ENCODE peak calls at places on chromosomes 16 and 17, in five cellular contexts. One of them, this sample, is unnamed.

GRCh38 chr16:46649571-46649970 is 28.4 kb upstream of the SHCBP1 start:
- ATAC-seq in K562: peak
- ATAC-seq in HepG2: peak
- ATAC-seq in GM12878: no peak
- ATAC-seq in upper lobe of left lung: peak
- ATAC-seq in this sample: peak

GRCh38 chr16:5207001-5207523 is 109.5 kb upstream of the EEF2KMT start:
- ATAC-seq in K562: no peak
- ATAC-seq in GM12878: no peak
- ATAC-seq in HepG2: no peak
- ATAC-seq in upper lobe of left lung: no peak
- ATAC-seq in this sample: no peak

GRCh38 chr17:2347805-2348685 is 10.7 kb downstream of the SGSM2 start:
- ATAC-seq in HepG2: peak
- ATAC-seq in GM12878: no peak
- ATAC-seq in upper lobe of left lung: peak
- ATAC-seq in K562: no peak
- ATAC-seq in this sample: peak

GRCh38 chr16:25177831-25178688 is 38.7 kb upstream of the AQP8 start:
- ATAC-seq in K562: peak
- ATAC-seq in GM12878: no peak
- ATAC-seq in HepG2: peak
- ATAC-seq in upper lobe of left lung: peak
- ATAC-seq in this sample: no peak

GRCh38 chr16:48105456-48105855 is 50.3 kb downstream of the ABCC12 start:
- ATAC-seq in upper lobe of left lung: no peak
- ATAC-seq in K562: no peak
- ATAC-seq in GM12878: no peak
- ATAC-seq in HepG2: no peak
- ATAC-seq in this sample: no peak

GRCh38 chr17:75591722-75592302 is 4.2 kb downstream of the MYO15B start:
- ATAC-seq in K562: no peak
- ATAC-seq in GM12878: no peak
- ATAC-seq in HepG2: peak
- ATAC-seq in upper lobe of left lung: no peak
- ATAC-seq in this sample: no peak

GRCh38 chr17:50420419-50421112 is 5.5 kb upstream of the ACSF2 start:
- ATAC-seq in GM12878: no peak
- ATAC-seq in K562: no peak
- ATAC-seq in upper lobe of left lung: no peak
- ATAC-seq in HepG2: peak
- ATAC-seq in this sample: peak

GRCh38 chr17:75417054-75417453 is 11.6 kb upstream of the GRB2 start:
- ATAC-seq in K562: no peak
- ATAC-seq in upper lobe of left lung: no peak
- ATAC-seq in HepG2: no peak
- ATAC-seq in GM12878: no peak
- ATAC-seq in this sample: no peak

GRCh38 chr17:65926599-65926998 is 265.3 kb downstream of the CEP112 start:
- ATAC-seq in HepG2: no peak
- ATAC-seq in upper lobe of left lung: no peak
- ATAC-seq in K562: no peak
- ATAC-seq in GM12878: no peak
- ATAC-seq in this sample: no peak

GRCh38 chr16:1651509-1652342 is 26.4 kb upstream of the JPT2 start:
- ATAC-seq in GM12878: no peak
- ATAC-seq in K562: no peak
- ATAC-seq in upper lobe of left lung: no peak
- ATAC-seq in HepG2: peak
- ATAC-seq in this sample: no peak

GRCh38 chr17:77466140-77466539 is 325.4 kb downstream of the SEC14L1 start:
- ATAC-seq in K562: no peak
- ATAC-seq in HepG2: no peak
- ATAC-seq in upper lobe of left lung: no peak
- ATAC-seq in GM12878: no peak
- ATAC-seq in this sample: no peak

GRCh38 chr17:31517524-31517923 is 126.0 kb downstream of the RAB11FIP4 start:
- ATAC-seq in HepG2: peak
- ATAC-seq in K562: peak
- ATAC-seq in GM12878: no peak
- ATAC-seq in upper lobe of left lung: no peak
- ATAC-seq in this sample: no peak

GRCh38 chr16:64297863-64298579 is 823.8 kb downstream of the CDH11 start:
- ATAC-seq in HepG2: no peak
- ATAC-seq in GM12878: no peak
- ATAC-seq in K562: no peak
- ATAC-seq in upper lobe of left lung: no peak
- ATAC-seq in this sample: no peak

GRCh38 chr16:47392114-47392513 is 68.7 kb downstream of the ITFG1 start:
- ATAC-seq in upper lobe of left lung: peak
- ATAC-seq in K562: peak
- ATAC-seq in GM12878: peak
- ATAC-seq in HepG2: peak
- ATAC-seq in this sample: no peak

GRCh38 chr17:14427914-14428639 is 127.2 kb downstream of the HS3ST3B1 start:
- ATAC-seq in HepG2: no peak
- ATAC-seq in GM12878: no peak
- ATAC-seq in K562: no peak
- ATAC-seq in upper lobe of left lung: peak
- ATAC-seq in this sample: no peak

GRCh38 chr16:85182286-85182685 is 70.0 kb upstream of the CIBAR2 start:
- ATAC-seq in HepG2: no peak
- ATAC-seq in K562: no peak
- ATAC-seq in GM12878: no peak
- ATAC-seq in upper lobe of left lung: no peak
- ATAC-seq in this sample: no peak

GRCh38 chr17:73362697-73363096 is 50.9 kb upstream of the CDC42EP4 start:
- ATAC-seq in K562: peak
- ATAC-seq in GM12878: no peak
- ATAC-seq in HepG2: no peak
- ATAC-seq in upper lobe of left lung: no peak
- ATAC-seq in this sample: no peak

GRCh38 chr16:62190426-62190825 is 154.2 kb upstream of the CDH8 start:
- ATAC-seq in upper lobe of left lung: no peak
- ATAC-seq in HepG2: peak
- ATAC-seq in GM12878: peak
- ATAC-seq in K562: no peak
- ATAC-seq in this sample: no peak

GRCh38 chr16:593406-593805 is 3.5 kb downstream of the RAB40C start:
- ATAC-seq in GM12878: no peak
- ATAC-seq in HepG2: no peak
- ATAC-seq in K562: no peak
- ATAC-seq in upper lobe of left lung: peak
- ATAC-seq in this sample: no peak

GRCh38 chr17:80195671-80196529 is 24.2 kb downstream of the SGSH start:
- ATAC-seq in K562: peak
- ATAC-seq in GM12878: peak
- ATAC-seq in HepG2: peak
- ATAC-seq in upper lobe of left lung: no peak
- ATAC-seq in this sample: no peak

GRCh38 chr17:78738245-78738644 is 43.8 kb downstream of the CYTH1 start:
- ATAC-seq in HepG2: no peak
- ATAC-seq in upper lobe of left lung: no peak
- ATAC-seq in GM12878: no peak
- ATAC-seq in K562: no peak
- ATAC-seq in this sample: no peak

GRCh38 chr16:65069090-65069489 is 52.8 kb downstream of the CDH11 start:
- ATAC-seq in K562: no peak
- ATAC-seq in upper lobe of left lung: no peak
- ATAC-seq in HepG2: no peak
- ATAC-seq in GM12878: no peak
- ATAC-seq in this sample: no peak

DNA sequence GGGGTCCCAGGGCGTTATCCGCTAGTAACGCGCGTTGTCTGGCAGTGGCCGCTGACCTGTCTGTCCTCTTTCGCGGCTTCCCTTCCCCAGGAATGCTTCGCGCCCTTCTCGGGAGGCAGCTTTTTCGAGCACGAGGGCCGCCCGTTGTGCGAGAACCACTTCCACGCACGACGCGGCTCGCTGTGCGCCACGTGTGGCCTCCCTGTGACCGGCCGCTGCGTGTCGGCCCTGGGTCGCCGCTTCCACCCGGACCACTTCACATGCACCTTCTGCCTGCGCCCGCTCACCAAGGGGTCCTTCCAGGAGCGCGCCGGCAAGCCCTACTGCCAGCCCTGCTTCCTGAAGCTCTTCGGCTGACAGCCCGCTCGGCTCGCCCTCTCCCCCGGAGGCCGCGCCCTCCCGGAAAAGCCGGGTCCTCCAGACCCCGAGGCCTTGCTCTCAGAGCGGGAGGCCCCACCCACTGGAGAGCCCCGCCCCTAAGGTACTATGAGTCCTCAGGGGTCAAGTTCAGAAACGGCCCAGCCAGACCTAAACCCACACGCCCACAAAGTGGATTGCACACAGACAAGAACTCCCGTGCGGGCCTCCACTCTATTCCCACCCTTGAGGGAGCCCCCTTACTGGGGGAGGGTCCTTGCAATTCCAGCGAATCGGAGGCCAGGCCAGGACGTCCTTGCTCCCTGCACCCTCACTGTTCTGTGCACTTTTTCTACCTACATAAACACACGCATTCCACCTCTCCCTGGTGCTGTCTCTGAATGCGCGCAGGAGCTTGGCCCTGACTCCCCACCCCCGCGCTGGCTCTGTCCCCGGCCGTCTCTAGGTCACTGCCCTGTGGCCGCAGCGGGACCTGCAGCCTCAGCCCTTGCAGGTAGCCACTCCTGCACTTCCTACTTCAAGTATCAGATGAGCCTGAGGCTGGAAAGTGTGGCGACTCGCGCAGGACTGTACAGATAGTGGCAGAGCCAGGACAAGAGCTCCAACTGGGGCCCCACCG is 5.4 kb upstream of the SLC5A2 start:
- ATAC-seq in upper lobe of left lung: peak
- ATAC-seq in GM12878: peak
- ATAC-seq in K562: peak
- ATAC-seq in HepG2: peak
- ATAC-seq in this sample: no peak
- TF ChIP-seq EP300 in upper lobe of left lung: no peak
- TF ChIP-seq EP300 in GM12878: no peak
- TF ChIP-seq EP300 in K562: no peak
- TF ChIP-seq EP300 in HepG2: peak
- TF ChIP-seq EP300 in this sample: no peak

GRCh38 chr17:81708739-81709185 is 3.3 kb upstream of the SLC25A10 start:
- ATAC-seq in HepG2: no peak
- ATAC-seq in K562: no peak
- ATAC-seq in GM12878: no peak
- ATAC-seq in upper lobe of left lung: no peak
- ATAC-seq in this sample: no peak
- TF ChIP-seq POLR2AphosphoS5 in HepG2: no peak
- TF ChIP-seq POLR2AphosphoS5 in K562: no peak
- TF ChIP-seq POLR2AphosphoS5 in GM12878: no peak
- TF ChIP-seq POLR2AphosphoS5 in upper lobe of left lung: no peak
- TF ChIP-seq POLR2AphosphoS5 in this sample: no peak

GRCh38 chr17:41652461-41652960 is 28.1 kb upstream of the KRT17 start:
- ATAC-seq in HepG2: no peak
- ATAC-seq in GM12878: no peak
- ATAC-seq in K562: no peak
- ATAC-seq in upper lobe of left lung: no peak
- ATAC-seq in this sample: no peak

GRCh38 chr17:41650794-41651624 is 26.6 kb upstream of the KRT17 start:
- ATAC-seq in GM12878: no peak
- ATAC-seq in K562: no peak
- ATAC-seq in upper lobe of left lung: no peak
- ATAC-seq in HepG2: no peak
- ATAC-seq in this sample: no peak

GRCh38 chr17:41653421-41654133 is 29.2 kb upstream of the KRT17 start:
- ATAC-seq in GM12878: no peak
- ATAC-seq in HepG2: no peak
- ATAC-seq in K562: no peak
- ATAC-seq in upper lobe of left lung: no peak
- ATAC-seq in this sample: no peak

GRCh38 chr17:41649923-41650519 is 25.6 kb upstream of the KRT17 start:
- ATAC-seq in K562: no peak
- ATAC-seq in upper lobe of left lung: no peak
- ATAC-seq in HepG2: no peak
- ATAC-seq in GM12878: no peak
- ATAC-seq in this sample: no peak

DNA sequence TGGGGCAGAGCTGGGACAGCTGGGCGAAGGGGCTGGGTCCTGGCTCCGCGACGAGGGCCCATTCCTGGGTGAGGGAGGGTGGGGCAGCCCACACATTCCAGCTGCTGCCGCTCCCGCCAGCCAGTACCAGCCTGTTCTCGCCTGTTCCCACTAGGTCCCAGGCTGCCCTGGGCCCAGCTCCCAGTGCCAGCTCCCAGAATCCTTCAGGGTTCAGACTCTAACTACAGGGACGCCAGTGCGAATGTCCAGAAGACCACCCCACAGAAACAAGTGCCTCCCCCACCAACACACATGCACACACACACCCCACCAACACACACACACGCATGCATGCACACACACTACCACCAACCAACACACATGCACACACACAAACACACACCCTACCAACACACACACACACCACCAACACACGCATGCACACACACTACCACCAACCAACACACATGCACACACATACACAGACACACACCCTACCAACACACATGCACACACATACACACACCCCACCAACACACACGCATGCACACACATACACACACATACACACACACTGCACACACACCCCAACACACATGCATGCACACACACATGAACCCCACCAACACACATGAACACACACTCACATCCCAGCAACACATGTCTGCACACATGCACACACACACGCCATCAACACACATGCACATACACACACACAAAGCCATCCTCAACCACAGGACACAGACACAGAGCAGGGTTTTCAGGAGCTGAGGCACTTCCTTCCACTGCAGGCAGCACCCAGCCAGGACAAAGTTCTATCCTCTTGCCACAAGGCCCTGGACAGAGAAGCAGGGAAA is 27.5 kb upstream of the KRT17 start:
- ATAC-seq in GM12878: no peak
- ATAC-seq in HepG2: no peak
- ATAC-seq in K562: no peak
- ATAC-seq in upper lobe of left lung: peak
- ATAC-seq in this sample: peak
- TF ChIP-seq EP300 in GM12878: no peak
- TF ChIP-seq EP300 in HepG2: no peak
- TF ChIP-seq EP300 in K562: no peak
- TF ChIP-seq EP300 in upper lobe of left lung: no peak
- TF ChIP-seq EP300 in this sample: no peak

GRCh38 chr17:36000730-36001108 is 634 bp downstream of the CCL15 start:
- ATAC-seq in HepG2: peak
- ATAC-seq in GM12878: no peak
- ATAC-seq in K562: no peak
- ATAC-seq in upper lobe of left lung: no peak
- ATAC-seq in this sample: no peak
- TF ChIP-seq POLR2AphosphoS5 in HepG2: peak
- TF ChIP-seq POLR2AphosphoS5 in GM12878: no peak
- TF ChIP-seq POLR2AphosphoS5 in K562: no peak
- TF ChIP-seq POLR2AphosphoS5 in upper lobe of left lung: no peak
- TF ChIP-seq POLR2AphosphoS5 in this sample: no peak

GRCh38 chr17:18038861-18039534 is at the start of the genes ATPAF2 and GID4:
- ATAC-seq in K562: peak
- ATAC-seq in upper lobe of left lung: peak
- ATAC-seq in GM12878: peak
- ATAC-seq in HepG2: peak
- ATAC-seq in this sample: peak
- TF ChIP-seq EP300 in K562: no peak
- TF ChIP-seq EP300 in upper lobe of left lung: no peak
- TF ChIP-seq EP300 in GM12878: no peak
- TF ChIP-seq EP300 in HepG2: no peak
- TF ChIP-seq EP300 in this sample: no peak

GRCh38 chr17:6753565-6753964 is 2.3 kb upstream of the XAF1 start:
- ATAC-seq in HepG2: no peak
- ATAC-seq in GM12878: no peak
- ATAC-seq in upper lobe of left lung: no peak
- ATAC-seq in K562: no peak
- ATAC-seq in this sample: no peak
- TF ChIP-seq POLR2AphosphoS5 in HepG2: no peak
- TF ChIP-seq POLR2AphosphoS5 in GM12878: no peak
- TF ChIP-seq POLR2AphosphoS5 in upper lobe of left lung: no peak
- TF ChIP-seq POLR2AphosphoS5 in K562: no peak
- TF ChIP-seq POLR2AphosphoS5 in this sample: no peak